ENCODE peak calls at places on chromosome 2, in seven cellular contexts. Q is stimulated activated naive CD4-positive, alpha-beta T cell; V is left cardiac atrium; U is T-cell; N is stimulated activated CD8-positive, alpha-beta memory T cell treated with anti-CD3 and anti-CD28 coated beads, Interleukin-7, amount 100 ng/mL, for 4 hours; X is T-helper 22 cell; B is NCI-H345. S is an unnamed sample.

GRCh38 chr2:60550151-60550983 is 3.1 kb downstream of the BCL11A start:
- DNase-seq in N (peak; percentile 40), U (peak; percentile 46), Q (peak; percentile 24), X (no peak), V (peak; percentile 63), B (peak; percentile 88), S (no peak)

GRCh38 chr2:177489719-177490301 is 97.2 kb downstream of the AGPS start:
- DNase-seq in Q (no peak), N (no peak), U (no peak), X (no peak), B (peak; percentile 21), V (no peak), S (no peak)

GRCh38 chr2:85729825-85730510 is 23.8 kb upstream of the ATOH8 start:
- DNase-seq in X (no peak), B (no peak), N (no peak), Q (no peak), U (no peak), V (no peak), S (no peak)

GRCh38 chr2:235914756-235915155 is 253.4 kb downstream of the GBX2 start:
- DNase-seq in U (no peak), V (no peak), B (no peak), X (no peak), N (no peak), Q (no peak), S (no peak)

GRCh38 chr2:22355816-22356433 is 1029.1 kb upstream of the KLHL29 start:
- DNase-seq in B (peak; percentile 37), X (no peak), N (no peak), Q (no peak), U (peak; percentile 6), V (peak; percentile 56), S (no peak)

GRCh38 chr2:221485500-221485870 is 86.6 kb downstream of the EPHA4 start:
- DNase-seq in V (no peak), U (no peak), Q (no peak), B (no peak), N (no peak), X (no peak), S (no peak)

GRCh38 chr2:208939852-208940251 is 484.0 kb upstream of the MAP2 start:
- DNase-seq in N (no peak), B (no peak), X (no peak), V (no peak), U (no peak), Q (no peak), S (no peak)

GRCh38 chr2:241933175-241933911 is 63.8 kb downstream of the RTP5 start:
- DNase-seq in B (no peak), X (no peak), U (no peak), V (no peak), Q (no peak), N (no peak), S (no peak)

GRCh38 chr2:163348843-163349395 is 386.9 kb downstream of the FIGN start:
- DNase-seq in X (no peak), Q (no peak), B (no peak), V (peak; percentile 19), U (no peak), N (no peak), S (no peak)

GRCh38 chr2:3651686-3652516 is 6.1 kb upstream of the ALLC start:
- DNase-seq in U (peak; percentile 78), N (peak; percentile 39), X (peak; percentile 44), Q (peak; percentile 32), B (peak; percentile 98), V (peak; percentile 51), S (no peak)

GRCh38 chr2:170925923-170926322 is 3.1 kb upstream of the GORASP2 start:
- DNase-seq in U (no peak), Q (no peak), N (no peak), X (no peak), B (no peak), V (no peak), S (no peak)

GRCh38 chr2:235324324-235324723 is 169.5 kb upstream of the AGAP1 start:
- DNase-seq in B (no peak), Q (no peak), V (no peak), U (no peak), X (no peak), N (no peak), S (no peak)

GRCh38 chr2:23401427-23402204 is 16.6 kb downstream of the KLHL29 start:
- DNase-seq in V (no peak), N (no peak), Q (no peak), B (peak; percentile 64), X (no peak), U (no peak), S (no peak)

GRCh38 chr2:62145478-62146100 is 50.3 kb upstream of the B3GNT2 start:
- DNase-seq in X (no peak), Q (no peak), V (no peak), N (no peak), B (no peak), U (no peak), S (no peak)

GRCh38 chr2:860259-860855 is 90.3 kb upstream of the SNTG2 start:
- DNase-seq in Q (no peak), V (no peak), U (no peak), N (no peak), X (no peak), B (peak; percentile 33), S (no peak)

GRCh38 chr2:63189026-63189425 is 138.4 kb downstream of the OTX1 start:
- DNase-seq in Q (no peak), U (no peak), B (no peak), X (no peak), V (no peak), N (no peak), S (no peak)

GRCh38 chr2:236239276-236240065 is 24.7 kb downstream of the ASB18 start:
- DNase-seq in N (no peak), Q (no peak), U (no peak), B (no peak), V (no peak), X (no peak), S (no peak)

GRCh38 chr2:181426687-181427086 is 30.5 kb upstream of the ITGA4 start:
- DNase-seq in X (no peak), V (no peak), Q (no peak), U (no peak), B (peak; percentile 88), N (no peak), S (no peak)

GRCh38 chr2:9234680-9235387 is 28.2 kb downstream of the ASAP2 start:
- DNase-seq in X (no peak), Q (no peak), V (no peak), B (no peak), U (no peak), N (no peak), S (no peak)

GRCh38 chr2:45567974-45568789 is 42.9 kb downstream of the SRBD1 start:
- DNase-seq in U (no peak), V (no peak), B (no peak), N (no peak), Q (no peak), X (no peak), S (no peak)

GRCh38 chr2:216109962-216110614 is 940 bp downstream of the XRCC5 start:
- DNase-seq in U (no peak), B (no peak), Q (no peak), X (no peak), V (no peak), N (no peak), S (no peak)

GRCh38 chr2:226213717-226214116 is 585.9 kb downstream of the IRS1 start:
- DNase-seq in N (no peak), X (no peak), B (no peak), Q (no peak), V (no peak), U (no peak), S (no peak)

GRCh38 chr2:201795608-201796477 is 10.5 kb upstream of the CDK15 start:
- DNase-seq in U (no peak), V (peak; percentile 30), N (no peak), B (no peak), Q (no peak), X (no peak), S (no peak)

GRCh38 chr2:71531522-71532047 is 78.2 kb downstream of the DYSF start:
- DNase-seq in B (no peak), V (no peak), N (no peak), Q (no peak), X (no peak), U (no peak), S (no peak)

GRCh38 chr2:160694631-160695030 is 201.0 kb upstream of the RBMS1 start:
- DNase-seq in N (no peak), U (no peak), V (no peak), B (no peak), Q (no peak), X (no peak), S (no peak)

GRCh38 chr2:192194866-192195547 is at the start of gene TMEFF2:
- DNase-seq in V (peak; percentile 79), Q (no peak), X (no peak), B (peak; percentile 96), N (peak; percentile 7), U (peak; percentile 20), S (no peak)

GRCh38 chr2:27079233-27080139 is 1.1 kb downstream of the EMILIN1 start:
- DNase-seq in V (no peak), U (no peak), Q (no peak), X (no peak), B (no peak), N (no peak), S (no peak)

GRCh38 chr2:4501525-4501924 is 798.1 kb downstream of the DCDC2C start:
- DNase-seq in N (no peak), X (no peak), V (no peak), B (no peak), U (no peak), Q (no peak), S (no peak)

GRCh38 chr2:207683879-207684627 is 27.4 kb upstream of the CCNYL1 start:
- DNase-seq in Q (no peak), X (no peak), V (no peak), B (no peak), N (no peak), U (no peak), S (no peak)

GRCh38 chr2:239818531-239819011 is 206.6 kb downstream of the NDUFA10 start:
- DNase-seq in Q (no peak), X (no peak), V (no peak), B (no peak), N (no peak), U (no peak), S (no peak)

GRCh38 chr2:171150694-171151285 is 9.9 kb downstream of the TLK1 start:
- DNase-seq in B (no peak), X (no peak), Q (no peak), N (no peak), U (no peak), V (no peak), S (no peak)

S was measured in cortex of kidney.